ENCODE peak calls at places on chromosomes 1 and 21, in eight cellular contexts. W, L, B, N, X, S, R and T are unnamed samples.

GRCh38 chr1:234610061-234610581 is at the start of gene IRF2BP2:
- DNase-seq in N (peak), X (peak), W (peak), S (no peak), R (no peak), L (peak), B (peak), T (peak)

GRCh38 chr1:210231846-210232523 is 611 bp upstream of the SERTAD4 start:
- DNase-seq in L (no peak), N (no peak), S (no peak), W (no peak), R (peak), B (no peak), X (no peak), T (no peak)

GRCh38 chr1:150186789-150187559 is 37.3 kb downstream of the PLEKHO1 start:
- DNase-seq in B (no peak), L (peak), X (peak), S (no peak), R (peak), N (peak), W (peak), T (peak)

GRCh38 chr1:62420214-62420613 is 16.6 kb upstream of the USP1 start:
- DNase-seq in R (no peak), N (no peak), S (no peak), X (no peak), L (no peak), W (no peak), B (no peak), T (no peak)

GRCh38 chr1:198232407-198232806 is 75.6 kb downstream of the NEK7 start:
- DNase-seq in W (no peak), X (no peak), R (peak), B (no peak), N (no peak), L (no peak), S (no peak), T (peak)

GRCh38 chr1:94572780-94573179 is 31.2 kb upstream of the F3 start:
- DNase-seq in R (no peak), W (no peak), N (no peak), B (no peak), X (no peak), L (no peak), S (no peak), T (no peak)

GRCh38 chr1:88730132-88730675 is 46.1 kb downstream of the PKN2 start:
- DNase-seq in X (no peak), R (no peak), S (no peak), N (no peak), B (no peak), W (no peak), L (no peak), T (no peak)

GRCh38 chr1:34900775-34901502 is 28.5 kb downstream of the DLGAP3 start:
- DNase-seq in R (no peak), X (no peak), N (no peak), S (no peak), B (no peak), L (no peak), W (no peak), T (no peak)

GRCh38 chr1:94739521-94740061 is 80.6 kb upstream of the SLC44A3 start:
- DNase-seq in W (no peak), S (no peak), B (peak), X (peak), N (no peak), L (no peak), R (peak), T (no peak)

GRCh38 chr1:43558346-43558841 is 27.7 kb downstream of the PTPRF start:
- DNase-seq in W (no peak), L (no peak), R (peak), B (peak), N (peak), S (no peak), X (peak), T (no peak)

GRCh38 chr1:235649722-235650163 is at the start of gene GNG4:
- DNase-seq in S (no peak), R (no peak), L (peak), N (peak), B (peak), X (no peak), W (no peak), T (no peak)

GRCh38 chr1:11596295-11596694 is 57.9 kb downstream of the FBXO2 start:
- DNase-seq in R (no peak), N (no peak), S (no peak), B (no peak), W (no peak), X (no peak), L (no peak), T (no peak)

GRCh38 chr1:182198006-182198605 is 136.6 kb upstream of the ZNF648 start:
- DNase-seq in R (no peak), X (no peak), W (no peak), S (no peak), L (no peak), N (no peak), B (no peak), T (no peak)

GRCh38 chr1:13764533-13764932 is 64.5 kb downstream of the PRDM2 start:
- DNase-seq in X (no peak), L (no peak), R (peak), S (no peak), N (peak), B (no peak), W (no peak), T (no peak)

GRCh38 chr1:80825067-80825466 is 975.7 kb upstream of the ADGRL2 start:
- DNase-seq in X (no peak), R (no peak), N (no peak), B (no peak), W (no peak), S (no peak), L (no peak), T (no peak)

GRCh38 chr1:204563780-204564179 is 47.6 kb downstream of the MDM4 start:
- DNase-seq in L (no peak), X (no peak), R (no peak), W (no peak), B (no peak), S (no peak), N (no peak), T (no peak)

GRCh38 chr1:164673584-164674214 is 114.7 kb downstream of the PBX1 start:
- DNase-seq in N (peak), S (no peak), B (peak), X (no peak), L (peak), R (no peak), W (no peak), T (no peak)

GRCh38 chr1:25540750-25541350 is 2.6 kb upstream of the LDLRAP1 start:
- DNase-seq in R (no peak), X (no peak), N (no peak), W (no peak), S (no peak), L (no peak), B (peak), T (no peak)

GRCh38 chr1:162635418-162635817 is 3.2 kb downstream of the DDR2 start:
- DNase-seq in B (no peak), N (no peak), S (no peak), R (no peak), L (no peak), X (no peak), W (no peak), T (no peak)

GRCh38 chr21:43825936-43826622 is 36.7 kb downstream of the RRP1 start:
- DNase-seq in N (peak), B (no peak), S (no peak), L (peak), X (no peak), W (no peak), R (no peak), T (no peak)
- TF ChIP-seq CTCF in N (peak), B (no peak), S (no peak), L (no peak), X (no peak), W (peak), R (no peak), T (peak)

DNA sequence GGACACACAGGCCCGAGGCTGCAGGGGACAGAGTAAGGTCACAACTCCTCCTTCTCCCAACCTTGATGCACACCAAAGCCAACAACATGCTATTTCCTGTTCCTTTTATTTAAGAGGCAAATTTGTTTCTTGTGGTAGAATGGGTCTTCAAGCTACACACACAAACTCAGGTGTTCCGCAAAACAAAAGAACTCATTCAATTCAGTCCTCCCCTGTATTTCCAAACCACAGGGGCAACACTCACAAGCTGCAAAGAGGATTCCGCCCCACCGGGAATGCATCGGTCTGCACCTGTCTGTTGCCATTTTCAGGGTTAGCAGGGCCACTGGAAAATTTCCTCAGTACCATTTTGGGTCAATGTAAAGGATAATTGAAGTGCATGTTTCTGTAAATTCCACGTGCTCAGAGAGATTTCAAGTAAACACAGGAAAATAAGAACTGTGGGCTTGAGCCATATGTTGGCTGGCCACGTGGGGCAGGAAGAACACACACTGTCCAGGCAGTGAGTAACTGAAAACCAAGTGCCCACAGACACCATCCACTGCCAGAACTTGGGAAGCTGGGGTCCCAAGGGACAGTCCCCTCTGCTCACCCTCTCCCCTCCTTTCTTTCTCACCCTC is 145.2 kb upstream of the ERG start:
- DNase-seq in L (no peak), B (no peak), R (no peak), N (no peak), X (no peak), W (no peak), S (no peak), T (no peak)
- H3K27ac ChIP-seq in L (no peak), B (no peak), R (no peak), N (no peak), X (no peak), W (no peak), S (no peak), T (no peak)

GRCh38 chr1:28888915-28889314 is 25.5 kb upstream of the EPB41 start:
- DNase-seq in B (no peak), R (no peak), S (no peak), X (no peak), N (no peak), W (no peak), L (no peak), T (no peak)
- TF ChIP-seq CTCF in B (no peak), R (no peak), S (no peak), X (no peak), N (no peak), W (no peak), L (no peak), T (no peak)

DNA sequence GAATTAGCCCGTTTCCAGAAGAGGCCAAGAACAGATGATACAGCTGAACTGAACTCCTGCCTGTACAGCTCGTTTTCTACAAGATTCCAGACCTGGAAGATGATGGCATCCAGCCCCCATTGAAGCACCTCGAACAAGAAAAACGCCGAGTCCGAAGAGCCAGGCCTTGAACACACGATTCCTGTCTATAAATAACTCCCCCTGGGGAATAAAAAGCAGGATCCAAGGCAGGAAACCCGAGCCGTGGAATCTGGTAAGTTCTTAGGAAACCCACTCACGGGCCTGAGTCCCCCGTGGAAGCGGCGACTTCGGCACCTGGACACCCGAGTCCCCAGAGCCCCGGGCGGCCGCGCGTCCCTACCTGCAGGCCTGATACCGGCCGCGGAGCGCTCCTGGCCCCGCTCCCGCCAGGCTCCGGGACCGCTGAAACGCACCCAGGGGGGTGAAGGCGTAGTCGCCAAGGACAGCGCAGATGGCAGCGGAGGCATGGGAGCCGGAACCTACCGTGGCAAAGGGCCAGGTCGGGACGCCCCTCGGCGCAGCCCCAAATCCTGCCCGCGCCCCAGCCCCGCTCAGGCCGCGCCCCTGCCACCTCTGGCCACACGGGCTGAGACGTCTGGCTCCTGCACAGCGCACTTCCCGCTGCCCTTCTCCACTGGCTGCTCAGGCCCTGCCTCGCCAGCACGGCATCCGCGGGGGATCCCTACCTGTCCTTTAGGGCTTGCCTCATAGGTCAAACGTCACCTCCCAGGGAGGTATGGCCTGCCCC is 14.0 kb upstream of the HLCS start:
- DNase-seq in L (no peak), R (no peak), X (peak), W (no peak), N (peak), B (peak), S (no peak), T (no peak)
- H3K27ac ChIP-seq in L (peak), R (no peak), X (no peak), W (peak), N (no peak), B (no peak), S (peak), T (peak)

GRCh38 chr1:59901770-59902388 is 24.7 kb downstream of the CYP2J2 start:
- DNase-seq in L (no peak), B (no peak), X (no peak), S (no peak), W (no peak), R (peak), N (no peak), T (no peak)
- TF ChIP-seq CTCF in L (no peak), B (no peak), X (no peak), S (no peak), W (no peak), R (no peak), N (no peak), T (no peak)

GRCh38 chr21:26191609-26192008 is 21.0 kb upstream of the APP start:
- DNase-seq in S (no peak), W (no peak), N (no peak), B (no peak), R (no peak), L (no peak), X (no peak), T (no peak)
- H3K27ac ChIP-seq in S (no peak), W (no peak), N (no peak), B (no peak), R (no peak), L (no peak), X (no peak), T (no peak)

GRCh38 chr1:51945591-51945990 is 44.9 kb downstream of the RAB3B start:
- DNase-seq in N (no peak), R (peak), S (no peak), W (no peak), L (no peak), B (no peak), X (no peak), T (no peak)
- TF ChIP-seq CTCF in N (no peak), R (no peak), S (no peak), W (no peak), L (no peak), B (no peak), X (no peak), T (no peak)